ENCODE peak calls at places on chromosomes 3 and 15, in four cellular contexts. G, J, U and N are unnamed samples.

GRCh38 chr15:27635916-27636315 is 463.2 kb downstream of the OCA2 start:
- DNase-seq in G (no peak), J (no peak), U (no peak), N (no peak)

GRCh38 chr3:48215466-48215865 is 7.8 kb upstream of the CAMP start:
- DNase-seq in G (peak; percentile 77), J (peak; percentile 77), U (no peak), N (peak; percentile 45)

GRCh38 chr3:16423298-16423697 is 90.2 kb downstream of the RFTN1 start:
- DNase-seq in G (no peak), J (no peak), U (no peak), N (no peak)

GRCh38 chr15:45829336-45830153 is 194.7 kb downstream of the SQOR start:
- DNase-seq in G (no peak), J (no peak), U (no peak), N (peak; percentile 59)

GRCh38 chr3:105466072-105466471 is 99.4 kb downstream of the ALCAM start:
- DNase-seq in G (no peak), J (no peak), U (no peak), N (no peak)

GRCh38 chr3:52366527-52366926 is 50.4 kb downstream of the DNAH1 start:
- DNase-seq in G (no peak), J (no peak), U (no peak), N (no peak)

GRCh38 chr15:77999486-77999885 is 78.0 kb downstream of the TBC1D2B start:
- DNase-seq in G (peak; percentile 50), J (no peak), U (no peak), N (no peak)

GRCh38 chr3:49100046-49100615 is 4.4 kb downstream of the QARS1 start:
- DNase-seq in G (no peak), J (no peak), U (no peak), N (no peak)

GRCh38 chr3:11331101-11331500 is 58.9 kb downstream of the ATG7 start:
- DNase-seq in G (no peak), J (peak; percentile 40), U (no peak), N (no peak)

GRCh38 chr15:57183614-57184344 is 192.5 kb upstream of the CGNL1 start:
- DNase-seq in G (no peak), J (peak; percentile 73), U (no peak), N (no peak)
- H3K4me3 ChIP-seq in G (no peak overlapping the region), J (no peak overlapping the region), U (no peak overlapping the region), N (no peak overlapping the region)

DNA sequence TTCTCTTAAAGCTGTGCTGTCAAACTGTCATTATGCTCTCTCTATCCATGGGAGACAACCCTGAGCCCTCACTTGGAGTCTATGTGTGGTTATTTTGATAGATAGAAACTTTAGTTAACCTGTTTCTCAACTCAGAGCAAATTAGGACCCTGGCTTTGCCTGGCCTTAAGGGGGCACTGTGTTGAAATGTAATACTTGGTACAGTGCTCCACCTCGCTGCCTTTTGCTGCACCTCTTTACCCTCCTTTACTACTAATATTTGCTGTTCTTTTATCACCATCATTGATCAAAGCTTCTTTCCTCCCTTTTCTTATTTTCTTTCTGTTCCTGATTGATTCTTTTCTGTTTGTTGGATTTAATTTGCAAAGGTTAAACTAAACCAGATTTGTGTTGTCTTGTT is 34.3 kb downstream of the STT3B start:
- DNase-seq in G (no peak), J (no peak), U (no peak), N (no peak)
- TF ChIP-seq CTCF in G (peak; percentile 10), J (peak; percentile 40), U (no peak), N (no peak)

GRCh38 chr3:177194319-177194718 is 3.0 kb downstream of the TBL1XR1 start:
- DNase-seq in G (no peak), J (no peak), U (no peak), N (no peak)

GRCh38 chr3:177193706-177194268 is 3.5 kb downstream of the TBL1XR1 start:
- DNase-seq in G (no peak), J (no peak), U (no peak), N (no peak)

GRCh38 chr3:177191108-177191779 is 6.0 kb downstream of the TBL1XR1 start:
- DNase-seq in G (no peak), J (no peak), U (no peak), N (no peak)

GRCh38 chr3:177186306-177186705 is 11.0 kb downstream of the TBL1XR1 start:
- DNase-seq in G (no peak), J (no peak), U (peak; percentile 39), N (no peak)

GRCh38 chr3:177190701-177191100 is 6.6 kb downstream of the TBL1XR1 start:
- DNase-seq in G (no peak), J (peak; percentile 47), U (no peak), N (no peak)
- H3K4me1 ChIP-seq in G (no peaks in the 10 kb centered on the region), J (peaks cover 11% of the 10 kb centered on the region), U (peaks cover 32% of the 10 kb centered on the region), N (peaks cover 8% of the 10 kb centered on the region)

DNA sequence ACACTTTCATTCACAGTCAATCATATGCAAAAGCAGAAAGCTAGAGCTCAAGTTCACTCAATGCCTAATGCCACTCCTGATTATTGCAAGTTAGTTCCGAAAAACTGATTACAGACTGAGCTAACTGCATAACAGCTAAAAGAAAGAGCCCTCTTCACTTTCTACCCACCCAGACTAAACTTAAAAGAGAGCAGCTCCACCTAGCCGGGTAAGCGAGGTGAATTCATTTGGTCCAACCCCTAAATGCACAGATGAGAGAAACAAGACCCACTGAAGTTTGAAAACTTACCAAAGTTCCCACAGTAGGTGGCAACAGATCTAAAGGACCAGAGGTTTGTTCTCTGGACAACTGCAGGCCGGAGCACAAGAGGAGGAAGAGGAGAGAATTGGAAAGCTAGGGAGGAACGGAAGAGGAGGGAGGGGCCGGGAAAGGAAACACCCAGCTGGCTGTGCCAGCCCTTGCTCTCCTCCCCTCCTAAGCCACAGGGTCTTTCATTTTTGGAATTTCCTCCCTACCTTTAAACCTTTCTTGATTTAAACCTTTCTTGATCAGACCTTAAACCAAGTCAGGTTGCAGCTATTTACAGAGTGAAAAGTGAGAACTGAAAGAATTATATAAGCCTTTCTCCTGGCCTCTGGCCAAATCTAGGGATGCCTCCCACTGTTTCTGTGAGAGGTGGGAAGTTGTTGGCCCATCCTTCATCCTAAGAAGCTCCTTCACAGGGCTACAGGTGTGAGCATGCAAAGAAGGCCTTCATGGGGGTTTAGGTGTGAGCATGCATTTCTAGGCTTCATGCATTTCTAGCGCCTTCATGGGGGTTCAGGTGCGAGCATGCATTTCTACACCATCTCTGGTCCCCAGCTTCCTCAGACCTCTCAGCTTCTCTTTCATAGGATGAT is 114.7 kb upstream of the LMOD3 start:
- DNase-seq in G (no peak), J (peak; percentile 6), U (peak; percentile 64), N (no peak)
- H3K4me3 ChIP-seq in G (no peak overlapping the region), J (no peak overlapping the region), U (peak overlapping the region; percentile 53), N (peak overlapping the region; percentile 0)